ENCODE peak calls at places on chromosomes 4 and X, in four cellular contexts. One of them, this sample, is unnamed.

GRCh38 chr4:156778606-156779005 is 193.0 kb downstream of the PDGFC start:
- DNase-seq in WTC11: no peak
- DNase-seq in K562: no peak
- DNase-seq in HepG2: peak; percentile 45
- DNase-seq in this sample: no peak

GRCh38 chr4:4598851-4599411 is 57.1 kb upstream of the STX18 start:
- DNase-seq in WTC11: no peak
- DNase-seq in K562: no peak
- DNase-seq in HepG2: peak; percentile 79
- DNase-seq in this sample: no peak

GRCh38 chrX:37998586-37999267 is 7.6 kb upstream of the SYTL5 start:
- DNase-seq in WTC11: no peak
- DNase-seq in K562: no peak
- DNase-seq in HepG2: no peak
- DNase-seq in this sample: no peak

GRCh38 chrX:94743478-94743877 is 1069.5 kb downstream of the FAM133A start:
- DNase-seq in WTC11: no peak
- DNase-seq in K562: no peak
- DNase-seq in HepG2: no peak
- DNase-seq in this sample: peak; percentile 4

GRCh38 chr4:83217721-83218522 is 66.7 kb downstream of the COQ2 start:
- DNase-seq in WTC11: no peak
- DNase-seq in K562: no peak
- DNase-seq in HepG2: no peak
- DNase-seq in this sample: peak; percentile 99

GRCh38 chr4:112775801-112776200 is 138.9 kb downstream of the LARP7 start:
- DNase-seq in WTC11: no peak
- DNase-seq in K562: no peak
- DNase-seq in HepG2: no peak
- DNase-seq in this sample: no peak

GRCh38 chr4:83731609-83732008 is 195.7 kb downstream of the GPAT3 start:
- DNase-seq in WTC11: no peak
- DNase-seq in K562: no peak
- DNase-seq in HepG2: no peak
- DNase-seq in this sample: no peak

GRCh38 chrX:40005290-40006011 is 92.3 kb downstream of the BCOR start:
- DNase-seq in WTC11: no peak
- DNase-seq in K562: no peak
- DNase-seq in HepG2: no peak
- DNase-seq in this sample: no peak

GRCh38 chr4:188399834-188400233 is 260.6 kb downstream of the TRIML1 start:
- DNase-seq in WTC11: peak; percentile 30
- DNase-seq in K562: no peak
- DNase-seq in HepG2: no peak
- DNase-seq in this sample: no peak

GRCh38 chr4:71259305-71259704 is 79.5 kb upstream of the SLC4A4 start:
- DNase-seq in WTC11: no peak
- DNase-seq in K562: no peak
- DNase-seq in HepG2: no peak
- DNase-seq in this sample: no peak

GRCh38 chrX:44082829-44083228 is 109.6 kb upstream of the NDP start:
- DNase-seq in WTC11: no peak
- DNase-seq in K562: no peak
- DNase-seq in HepG2: no peak
- DNase-seq in this sample: no peak

GRCh38 chr4:6688879-6689505 is 4.7 kb upstream of the S100P start:
- DNase-seq in WTC11: peak; percentile 38
- DNase-seq in K562: peak; percentile 73
- DNase-seq in HepG2: peak; percentile 91
- DNase-seq in this sample: no peak
- TF ChIP-seq CBFB in WTC11: no peak
- TF ChIP-seq CBFB in K562: no peak
- TF ChIP-seq CBFB in HepG2: no peak
- TF ChIP-seq CBFB in this sample: no peak

DNA sequence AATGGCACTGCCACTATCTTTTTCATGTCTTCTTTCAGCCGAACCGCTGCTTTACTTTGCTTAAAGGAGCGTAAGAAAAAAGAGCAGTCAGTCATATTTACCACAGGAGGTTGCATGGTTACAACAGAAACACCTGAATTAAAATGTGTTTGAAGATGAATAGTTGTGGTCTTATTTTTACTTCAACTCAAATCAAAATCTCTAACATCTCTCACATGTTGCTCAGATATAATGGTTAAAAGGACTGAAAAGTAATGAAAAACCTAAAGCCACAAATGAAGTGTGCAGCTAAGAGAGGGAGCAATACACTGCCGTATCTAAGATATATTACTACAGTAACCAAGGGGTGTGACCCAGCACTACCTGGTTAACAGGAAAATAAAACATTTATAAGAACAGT is 27.4 kb downstream of the FAM13A start:
- DNase-seq in WTC11: no peak
- DNase-seq in K562: no peak
- DNase-seq in HepG2: no peak
- DNase-seq in this sample: no peak
- TF ChIP-seq CBFB in WTC11: no peak
- TF ChIP-seq CBFB in K562: no peak
- TF ChIP-seq CBFB in HepG2: no peak
- TF ChIP-seq CBFB in this sample: no peak

DNA sequence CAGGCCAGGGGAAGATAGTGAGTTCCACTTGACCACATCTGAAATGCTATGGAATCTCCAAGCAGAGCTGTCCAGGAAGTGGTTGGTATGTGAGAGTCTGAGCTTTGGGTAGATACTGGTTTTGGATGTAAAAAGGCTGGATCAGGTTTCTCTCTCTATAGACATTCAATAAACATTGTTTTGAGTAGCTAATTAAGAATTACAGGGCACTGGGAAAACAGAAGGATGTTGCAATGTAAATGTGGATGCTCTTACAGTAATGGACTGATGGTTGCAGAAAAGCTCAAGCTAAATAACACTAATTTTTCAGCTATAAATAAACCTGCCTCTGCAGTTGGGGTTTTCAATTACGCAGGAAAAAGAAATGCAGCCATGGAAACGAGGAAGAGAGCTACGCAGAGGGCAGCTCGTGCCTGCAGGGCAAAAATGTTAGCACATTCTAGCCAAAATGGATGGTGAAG is 13.4 kb upstream of the CHRNA9 start:
- DNase-seq in WTC11: no peak
- DNase-seq in K562: no peak
- DNase-seq in HepG2: no peak
- DNase-seq in this sample: no peak
- TF ChIP-seq CBFB in WTC11: no peak
- TF ChIP-seq CBFB in K562: no peak
- TF ChIP-seq CBFB in HepG2: no peak
- TF ChIP-seq CBFB in this sample: no peak

GRCh38 chrX:25648790-25649189 is 489.4 kb upstream of the MAGEB18 start:
- DNase-seq in WTC11: no peak
- DNase-seq in K562: no peak
- DNase-seq in HepG2: no peak
- DNase-seq in this sample: no peak
- TF ChIP-seq CBFB in WTC11: no peak
- TF ChIP-seq CBFB in K562: no peak
- TF ChIP-seq CBFB in HepG2: no peak
- TF ChIP-seq CBFB in this sample: no peak

DNA sequence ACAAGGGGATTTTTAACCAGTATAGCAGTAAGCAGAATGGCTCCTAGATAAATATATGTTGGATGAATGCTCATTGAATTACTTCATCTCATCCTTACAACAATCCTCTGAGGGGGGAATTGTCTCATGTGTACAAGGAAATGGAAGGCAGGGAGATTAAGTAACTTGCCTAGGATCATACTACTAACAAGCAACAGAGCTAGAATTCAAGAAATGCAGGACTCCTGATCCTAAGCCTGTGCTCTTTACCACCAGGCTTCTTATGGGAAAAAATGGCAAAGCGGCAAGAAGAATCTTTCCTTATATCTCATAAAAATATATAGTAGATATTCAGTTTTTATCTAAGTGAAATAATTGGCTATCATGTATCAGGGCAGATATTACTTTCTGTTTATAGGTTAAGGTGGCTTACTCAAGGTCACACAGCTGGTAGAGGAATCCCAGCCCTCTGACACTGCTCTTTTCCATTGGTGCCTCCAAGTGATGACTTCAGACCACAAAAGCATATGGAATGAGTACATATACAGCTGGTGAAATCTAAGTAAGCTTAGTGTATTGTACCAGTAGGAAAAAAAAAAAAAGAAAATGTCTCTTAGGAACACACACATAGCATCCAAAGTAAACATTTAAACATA is 2.1 kb downstream of the ABHD18 start:
- DNase-seq in WTC11: no peak
- DNase-seq in K562: no peak
- DNase-seq in HepG2: peak; percentile 10
- DNase-seq in this sample: no peak
- TF ChIP-seq CBFB in WTC11: no peak
- TF ChIP-seq CBFB in K562: no peak
- TF ChIP-seq CBFB in HepG2: no peak
- TF ChIP-seq CBFB in this sample: no peak

GRCh38 chr4:124030038-124030638 is 633.5 kb downstream of the SPRY1 start:
- DNase-seq in WTC11: no peak
- DNase-seq in K562: no peak
- DNase-seq in HepG2: no peak
- DNase-seq in this sample: no peak
- TF ChIP-seq CBFB in WTC11: no peak
- TF ChIP-seq CBFB in K562: no peak
- TF ChIP-seq CBFB in HepG2: no peak
- TF ChIP-seq CBFB in this sample: no peak

DNA sequence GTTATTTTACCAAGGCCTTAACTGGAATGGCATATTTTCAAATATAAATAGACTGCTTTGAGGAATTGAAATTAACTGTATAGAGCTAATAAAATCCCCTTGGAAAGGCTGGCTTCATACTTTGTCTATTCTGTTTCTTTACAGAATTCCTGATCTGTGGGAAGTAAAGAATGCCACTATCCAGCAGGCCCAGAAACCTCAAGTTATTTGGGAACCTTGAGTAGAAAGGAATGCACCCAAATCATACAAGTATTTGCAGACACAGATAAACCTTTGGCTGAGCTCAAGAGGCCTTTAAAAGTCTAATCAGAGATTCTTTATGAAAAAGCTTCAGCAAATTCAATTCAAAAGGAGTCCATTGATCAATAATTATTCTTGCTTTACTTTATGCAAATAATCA is 975.7 kb upstream of the PABPC4L start:
- DNase-seq in WTC11: no peak
- DNase-seq in K562: no peak
- DNase-seq in HepG2: no peak
- DNase-seq in this sample: no peak
- TF ChIP-seq CBFB in WTC11: no peak
- TF ChIP-seq CBFB in K562: no peak
- TF ChIP-seq CBFB in HepG2: no peak
- TF ChIP-seq CBFB in this sample: no peak

DNA sequence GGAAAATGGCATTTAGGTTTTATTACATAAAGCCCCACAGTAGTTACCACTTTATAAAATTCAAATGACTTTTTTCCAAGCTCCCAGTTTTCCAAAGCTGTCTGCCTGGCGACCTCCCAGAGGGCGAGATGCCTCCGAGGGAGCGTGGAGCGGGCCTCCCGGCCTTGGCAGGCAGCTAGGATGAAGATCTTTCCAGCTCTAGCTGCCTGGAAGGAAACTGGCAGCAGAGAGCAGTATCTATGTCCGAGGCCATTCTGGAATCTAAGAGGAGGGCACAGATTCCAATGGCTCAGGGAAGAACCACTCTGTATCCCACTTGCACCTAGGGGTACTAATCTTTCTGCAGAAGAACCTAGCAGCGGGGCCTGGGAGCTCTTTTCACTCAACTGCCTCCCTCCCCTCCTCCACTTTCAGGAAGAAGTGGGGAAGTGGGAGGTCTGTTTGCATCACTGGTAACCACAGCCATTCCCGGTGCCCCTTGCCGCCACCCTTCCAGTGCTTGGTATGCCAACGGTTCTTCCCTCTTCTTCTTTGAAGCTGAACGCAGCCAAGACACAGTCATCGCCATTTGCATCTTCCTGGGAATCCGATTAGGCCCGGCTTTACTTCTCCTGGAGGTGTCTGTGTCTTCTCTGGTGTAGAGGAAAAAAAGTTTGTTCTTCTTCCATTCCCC is 47.4 kb upstream of the RBPJ start:
- DNase-seq in WTC11: no peak
- DNase-seq in K562: no peak
- DNase-seq in HepG2: no peak
- DNase-seq in this sample: no peak
- TF ChIP-seq CBFB in WTC11: no peak
- TF ChIP-seq CBFB in K562: no peak
- TF ChIP-seq CBFB in HepG2: no peak
- TF ChIP-seq CBFB in this sample: no peak

GRCh38 chr4:14787894-14788293 is 214.4 kb upstream of the CPEB2 start:
- DNase-seq in WTC11: peak; percentile 29
- DNase-seq in K562: no peak
- DNase-seq in HepG2: no peak
- DNase-seq in this sample: no peak
- TF ChIP-seq CBFB in WTC11: no peak
- TF ChIP-seq CBFB in K562: no peak
- TF ChIP-seq CBFB in HepG2: no peak
- TF ChIP-seq CBFB in this sample: no peak

This sample was measured in GM12878.